ENCODE peak calls at places on chromosome 3, in ten cellular contexts. One of them, this sample, is unnamed.
A peak's percentile ranks its signal among the peaks of the same experiment; 100 is the strongest.

GRCh38 chr3:136990826-136991225 is 33.0 kb downstream of the IL20RB start:
- DNase-seq in BE2C: no peak
- DNase-seq in HFF-Myc: no peak
- DNase-seq in transverse colon: no peak
- DNase-seq in GM12864: no peak
- DNase-seq in pancreas: no peak
- DNase-seq in LNCaP clone FGC: no peak
- DNase-seq in IMR-90: no peak
- DNase-seq in kidney epithelial cell: no peak
- DNase-seq in PC-3: no peak
- DNase-seq in this sample: no peak

GRCh38 chr3:11367116-11367781 is 95.1 kb downstream of the ATG7 start:
- DNase-seq in BE2C: no peak
- DNase-seq in HFF-Myc: no peak
- DNase-seq in transverse colon: peak; percentile 25
- DNase-seq in GM12864: no peak
- DNase-seq in pancreas: no peak
- DNase-seq in LNCaP clone FGC: peak; percentile 65
- DNase-seq in IMR-90: peak; percentile 73
- DNase-seq in kidney epithelial cell: no peak
- DNase-seq in PC-3: peak; percentile 27
- DNase-seq in this sample: peak; percentile 28

GRCh38 chr3:69428657-69429255 is 42.9 kb upstream of the FRMD4B start:
- DNase-seq in BE2C: no peak
- DNase-seq in HFF-Myc: no peak
- DNase-seq in transverse colon: no peak
- DNase-seq in GM12864: no peak
- DNase-seq in pancreas: no peak
- DNase-seq in LNCaP clone FGC: no peak
- DNase-seq in IMR-90: no peak
- DNase-seq in kidney epithelial cell: no peak
- DNase-seq in PC-3: no peak
- DNase-seq in this sample: no peak

GRCh38 chr3:119296723-119297122 is 2.5 kb downstream of the ARHGAP31 start:
- DNase-seq in BE2C: no peak
- DNase-seq in HFF-Myc: no peak
- DNase-seq in transverse colon: no peak
- DNase-seq in GM12864: no peak
- DNase-seq in pancreas: no peak
- DNase-seq in LNCaP clone FGC: no peak
- DNase-seq in IMR-90: no peak
- DNase-seq in kidney epithelial cell: no peak
- DNase-seq in PC-3: no peak
- DNase-seq in this sample: no peak

GRCh38 chr3:197083486-197083885 is 53.9 kb upstream of the MELTF start:
- DNase-seq in BE2C: no peak
- DNase-seq in HFF-Myc: no peak
- DNase-seq in transverse colon: no peak
- DNase-seq in GM12864: no peak
- DNase-seq in pancreas: no peak
- DNase-seq in LNCaP clone FGC: no peak
- DNase-seq in IMR-90: peak; percentile 88
- DNase-seq in kidney epithelial cell: peak; percentile 48
- DNase-seq in PC-3: peak; percentile 65
- DNase-seq in this sample: peak; percentile 4

GRCh38 chr3:190848891-190849290 is 13.6 kb downstream of the GMNC start:
- DNase-seq in BE2C: no peak
- DNase-seq in HFF-Myc: no peak
- DNase-seq in transverse colon: no peak
- DNase-seq in GM12864: no peak
- DNase-seq in pancreas: no peak
- DNase-seq in LNCaP clone FGC: no peak
- DNase-seq in IMR-90: no peak
- DNase-seq in kidney epithelial cell: no peak
- DNase-seq in PC-3: peak; percentile 37
- DNase-seq in this sample: no peak

GRCh38 chr3:9867106-9867505 is 12.9 kb downstream of the CIDEC start:
- DNase-seq in BE2C: no peak
- DNase-seq in HFF-Myc: no peak
- DNase-seq in transverse colon: no peak
- DNase-seq in GM12864: no peak
- DNase-seq in pancreas: no peak
- DNase-seq in LNCaP clone FGC: no peak
- DNase-seq in IMR-90: no peak
- DNase-seq in kidney epithelial cell: no peak
- DNase-seq in PC-3: no peak
- DNase-seq in this sample: no peak

GRCh38 chr3:33706056-33706455 is 12.0 kb downstream of the CLASP2 start:
- DNase-seq in BE2C: no peak
- DNase-seq in HFF-Myc: no peak
- DNase-seq in transverse colon: no peak
- DNase-seq in GM12864: no peak
- DNase-seq in pancreas: no peak
- DNase-seq in LNCaP clone FGC: no peak
- DNase-seq in IMR-90: no peak
- DNase-seq in kidney epithelial cell: no peak
- DNase-seq in PC-3: no peak
- DNase-seq in this sample: no peak

GRCh38 chr3:17802993-17803392 is 60.6 kb upstream of the TBC1D5 start:
- DNase-seq in BE2C: no peak
- DNase-seq in HFF-Myc: no peak
- DNase-seq in transverse colon: no peak
- DNase-seq in GM12864: no peak
- DNase-seq in pancreas: no peak
- DNase-seq in LNCaP clone FGC: no peak
- DNase-seq in IMR-90: no peak
- DNase-seq in kidney epithelial cell: no peak
- DNase-seq in PC-3: no peak
- DNase-seq in this sample: no peak

DNA sequence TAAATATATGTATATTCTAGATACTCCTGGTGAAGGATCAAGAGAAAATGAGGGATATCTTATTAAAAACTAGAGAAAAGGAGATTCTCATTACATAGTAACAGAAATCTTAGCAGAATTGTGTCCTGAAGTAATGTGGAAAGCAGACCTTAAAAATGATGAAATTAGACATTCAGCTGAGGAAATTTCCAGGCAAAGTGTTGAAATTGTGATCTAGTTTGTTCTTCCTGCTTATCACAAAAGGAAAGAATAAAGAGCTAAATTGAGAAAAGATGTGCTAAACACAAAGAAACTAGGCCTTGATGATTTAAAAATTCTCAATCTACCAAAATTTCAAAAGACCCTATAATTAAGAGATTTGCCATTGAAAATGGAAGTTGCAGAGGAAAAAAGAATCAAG is 362.6 kb upstream of the PLSCR5 start:
- DNase-seq in BE2C: no peak
- DNase-seq in HFF-Myc: no peak
- DNase-seq in transverse colon: no peak
- DNase-seq in GM12864: no peak
- DNase-seq in pancreas: no peak
- DNase-seq in LNCaP clone FGC: no peak
- DNase-seq in IMR-90: no peak
- DNase-seq in kidney epithelial cell: no peak
- DNase-seq in PC-3: no peak
- DNase-seq in this sample: no peak
- H3K4me3 ChIP-seq in BE2C: no peak overlapping the region
- H3K4me3 ChIP-seq in HFF-Myc: no peak overlapping the region
- H3K4me3 ChIP-seq in transverse colon: no peak overlapping the region
- H3K4me3 ChIP-seq in GM12864: no peak overlapping the region
- H3K4me3 ChIP-seq in pancreas: no peak overlapping the region
- H3K4me3 ChIP-seq in LNCaP clone FGC: no peak overlapping the region
- H3K4me3 ChIP-seq in IMR-90: no peak overlapping the region
- H3K4me3 ChIP-seq in kidney epithelial cell: no peak overlapping the region
- H3K4me3 ChIP-seq in PC-3: no peak overlapping the region
- H3K4me3 ChIP-seq in this sample: no peak overlapping the region

GRCh38 chr3:99948467-99949089 is 130.9 kb downstream of the CMSS1 start:
- DNase-seq in BE2C: no peak
- DNase-seq in HFF-Myc: no peak
- DNase-seq in transverse colon: no peak
- DNase-seq in GM12864: no peak
- DNase-seq in pancreas: no peak
- DNase-seq in LNCaP clone FGC: no peak
- DNase-seq in IMR-90: no peak
- DNase-seq in kidney epithelial cell: no peak
- DNase-seq in PC-3: no peak
- DNase-seq in this sample: no peak
- TF ChIP-seq CTCF in BE2C: no peak
- TF ChIP-seq CTCF in HFF-Myc: no peak
- TF ChIP-seq CTCF in transverse colon: no peak
- TF ChIP-seq CTCF in GM12864: no peak
- TF ChIP-seq CTCF in pancreas: no peak
- TF ChIP-seq CTCF in LNCaP clone FGC: no peak
- TF ChIP-seq CTCF in IMR-90: no peak
- TF ChIP-seq CTCF in kidney epithelial cell: no peak
- TF ChIP-seq CTCF in PC-3: no peak
- TF ChIP-seq CTCF in this sample: no peak

DNA sequence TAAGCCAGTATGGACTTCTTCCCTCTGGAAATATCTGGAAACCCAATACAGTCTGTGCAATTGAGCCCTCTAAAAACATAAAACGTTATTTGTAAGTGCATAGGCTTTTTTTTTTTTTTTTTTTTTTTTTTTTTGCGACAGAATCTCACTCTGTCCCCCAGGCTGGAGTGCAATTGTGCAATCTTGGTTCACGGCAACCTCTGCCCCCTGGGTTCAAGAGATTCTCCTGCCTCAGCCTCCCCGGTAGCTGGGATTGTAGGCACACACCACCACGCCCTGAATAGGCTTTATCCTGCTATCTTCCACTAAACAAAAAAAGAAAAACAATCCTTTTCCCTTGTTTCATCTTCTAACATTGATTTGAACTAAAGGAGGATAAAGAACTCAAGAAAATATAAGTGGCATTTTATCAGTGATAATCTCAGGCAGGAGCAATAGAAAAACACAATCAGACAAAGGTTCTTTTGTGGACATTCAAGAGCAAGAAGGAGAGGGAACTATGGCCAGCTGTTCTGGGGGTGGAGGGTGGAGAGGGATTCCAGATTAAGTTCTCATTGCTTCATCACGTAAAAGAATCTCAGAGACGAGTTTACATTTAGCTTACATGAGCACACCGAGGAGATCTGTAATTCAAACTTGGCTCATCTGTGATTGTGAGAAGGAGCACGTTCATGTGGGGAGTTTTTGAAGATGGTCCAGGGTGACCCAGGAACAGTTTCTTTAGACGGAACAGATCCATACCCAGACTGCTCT is 68.6 kb downstream of the ITGB5 start:
- DNase-seq in BE2C: no peak
- DNase-seq in HFF-Myc: no peak
- DNase-seq in transverse colon: no peak
- DNase-seq in GM12864: no peak
- DNase-seq in pancreas: no peak
- DNase-seq in LNCaP clone FGC: no peak
- DNase-seq in IMR-90: peak; percentile 97
- DNase-seq in kidney epithelial cell: no peak
- DNase-seq in PC-3: no peak
- DNase-seq in this sample: no peak
- H3K4me3 ChIP-seq in BE2C: no peak overlapping the region
- H3K4me3 ChIP-seq in HFF-Myc: no peak overlapping the region
- H3K4me3 ChIP-seq in transverse colon: no peak overlapping the region
- H3K4me3 ChIP-seq in GM12864: no peak overlapping the region
- H3K4me3 ChIP-seq in pancreas: no peak overlapping the region
- H3K4me3 ChIP-seq in LNCaP clone FGC: no peak overlapping the region
- H3K4me3 ChIP-seq in IMR-90: no peak overlapping the region
- H3K4me3 ChIP-seq in kidney epithelial cell: no peak overlapping the region
- H3K4me3 ChIP-seq in PC-3: no peak overlapping the region
- H3K4me3 ChIP-seq in this sample: no peak overlapping the region

DNA sequence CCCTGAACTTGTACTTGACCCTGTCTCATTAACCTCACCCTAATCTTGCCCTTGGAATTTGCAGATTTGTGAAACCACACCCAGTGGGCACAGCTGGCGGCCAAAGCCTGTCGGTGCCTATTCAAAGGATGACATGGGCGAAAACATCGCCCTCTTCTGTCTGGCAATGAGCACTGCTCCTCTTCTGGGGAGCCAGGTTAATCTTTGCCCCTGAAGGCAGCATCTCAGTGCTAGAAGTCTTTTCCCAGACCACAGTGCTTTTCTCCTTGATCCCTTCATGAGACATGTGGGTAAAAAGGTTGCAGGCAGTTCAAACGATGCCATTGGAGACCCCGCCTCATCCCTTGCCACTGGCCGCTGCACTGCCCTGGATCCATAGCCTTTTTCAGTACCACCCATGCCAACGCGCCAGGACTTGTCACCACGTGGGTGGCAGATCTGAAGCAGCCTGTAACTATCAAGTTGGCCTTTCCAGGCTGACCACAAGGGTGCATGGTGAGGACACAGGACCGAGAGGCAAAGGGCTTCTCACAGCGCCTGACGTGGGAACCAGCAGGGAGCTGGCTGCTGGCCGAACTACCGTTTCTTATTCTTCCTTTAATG is 6.5 kb upstream of the DNASE1L3 start:
- DNase-seq in BE2C: peak; percentile 36
- DNase-seq in HFF-Myc: no peak
- DNase-seq in transverse colon: peak; percentile 73
- DNase-seq in GM12864: no peak
- DNase-seq in pancreas: peak; percentile 59
- DNase-seq in LNCaP clone FGC: peak; percentile 17
- DNase-seq in IMR-90: peak; percentile 51
- DNase-seq in kidney epithelial cell: no peak
- DNase-seq in PC-3: peak; percentile 87
- DNase-seq in this sample: peak; percentile 34
- TF ChIP-seq CTCF in BE2C: peak; percentile 70
- TF ChIP-seq CTCF in HFF-Myc: peak; percentile 82
- TF ChIP-seq CTCF in transverse colon: peak; percentile 78
- TF ChIP-seq CTCF in GM12864: peak; percentile 93
- TF ChIP-seq CTCF in pancreas: peak; percentile 58
- TF ChIP-seq CTCF in LNCaP clone FGC: peak; percentile 81
- TF ChIP-seq CTCF in IMR-90: peak; percentile 64
- TF ChIP-seq CTCF in kidney epithelial cell: peak; percentile 84
- TF ChIP-seq CTCF in PC-3: peak; percentile 95
- TF ChIP-seq CTCF in this sample: peak; percentile 91